ENCODE peak calls at places on chromosomes 5 and 9, in seven cellular contexts. F is Peyer's patch, B is DND-41, D is tibial artery, A is stomach, Y is GM23338, S is mammary epithelial cell. N is an unnamed sample.

GRCh38 chr9:79764377-79764776 is 192.6 kb downstream of the TLE4 start:
- DNase-seq in F (no peak), B (no peak), D (peak; percentile 21), A (no peak), Y (no peak), S (peak; percentile 85), N (no peak)

GRCh38 chr5:56818409-56819026 is 3.2 kb downstream of the MAP3K1 start:
- DNase-seq in F (no peak), B (no peak), D (no peak), A (no peak), Y (peak; percentile 21), S (peak; percentile 26), N (no peak)

GRCh38 chr5:40223884-40224402 is 455.8 kb upstream of the PTGER4 start:
- DNase-seq in F (no peak), B (no peak), D (no peak), A (no peak), Y (no peak), S (peak; percentile 77), N (no peak)

GRCh38 chr5:140794594-140795258 is at the start of gene PCDHA2:
- DNase-seq in F (no peak), B (no peak), D (no peak), A (no peak), Y (peak; percentile 88), S (no peak), N (no peak)

GRCh38 chr5:66981266-66981665 is 215.3 kb downstream of the CD180 start:
- DNase-seq in F (no peak), B (no peak), D (no peak), A (no peak), Y (no peak), S (no peak), N (no peak)

GRCh38 chr5:133149333-133149732 is 97.5 kb downstream of the HSPA4 start:
- DNase-seq in F (no peak), B (peak; percentile 35), D (no peak), A (no peak), Y (no peak), S (no peak), N (no peak)

GRCh38 chr9:135137398-135137832 is 49.9 kb downstream of the OLFM1 start:
- DNase-seq in F (no peak), B (no peak), D (no peak), A (no peak), Y (peak; percentile 45), S (no peak), N (no peak)

GRCh38 chr5:37580106-37580505 is 201.0 kb downstream of the WDR70 start:
- DNase-seq in F (no peak), B (no peak), D (no peak), A (no peak), Y (no peak), S (no peak), N (no peak)

GRCh38 chr5:59124983-59125960 is 542.4 kb downstream of the RAB3C start:
- DNase-seq in F (peak; percentile 36), B (no peak), D (no peak), A (no peak), Y (peak; percentile 46), S (no peak), N (no peak)

DNA sequence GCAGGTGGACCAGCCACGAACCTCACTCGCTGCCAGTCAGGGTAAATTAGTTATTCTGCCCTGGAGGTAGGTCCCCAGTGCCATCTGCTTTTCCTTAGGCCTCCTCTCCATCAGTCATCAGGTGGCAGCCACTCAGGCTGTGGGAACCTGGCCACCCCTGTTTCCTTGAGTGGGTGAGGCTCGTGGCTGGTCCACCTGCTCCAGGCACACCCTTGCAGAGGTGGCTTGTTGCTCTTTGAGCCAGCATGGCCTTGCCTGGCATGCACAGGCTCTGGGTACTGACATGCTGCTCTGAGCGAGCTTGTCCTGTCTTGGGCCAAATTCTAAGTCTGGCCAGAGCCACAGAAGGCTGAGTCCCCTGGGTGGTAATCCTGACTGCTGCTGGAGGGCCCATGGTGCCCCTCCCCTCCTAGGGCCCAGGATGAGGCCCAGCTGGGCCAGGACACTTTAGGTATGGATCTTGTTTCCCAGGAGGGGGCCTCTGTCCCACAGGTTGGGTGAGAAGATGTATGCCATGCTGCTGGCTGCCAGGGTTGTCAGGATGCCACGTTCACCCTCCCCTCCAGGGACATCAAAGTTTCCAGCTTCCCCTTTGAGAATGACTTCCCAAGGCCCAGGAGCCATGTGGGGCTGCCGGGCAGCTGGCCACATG is 17.0 kb upstream of the ZNF484 start:
- DNase-seq in F (no peak), B (no peak), D (no peak), A (no peak), Y (no peak), S (no peak), N (no peak)
- H3K4me1 ChIP-seq in F (no peaks in the 10 kb centered on the region), B (no peaks in the 10 kb centered on the region), D (no peaks in the 10 kb centered on the region), A (no peaks in the 10 kb centered on the region), Y (peaks cover 16% of the 10 kb centered on the region), S (no peaks in the 10 kb centered on the region), N (no peaks in the 10 kb centered on the region)

GRCh38 chr9:131395745-131396479 is 2.0 kb downstream of the PRRC2B start:
- DNase-seq in F (no peak), B (no peak), D (no peak), A (no peak), Y (no peak), S (peak; percentile 78), N (no peak)
- H3K27ac ChIP-seq in F (peak overlapping the region; percentile 96), B (peak overlapping the region; percentile 82), D (peak overlapping the region; percentile 95), A (peak overlapping the region; percentile 99), Y (peak overlapping the region; percentile 98), S (peak overlapping the region; percentile 79), N (peak overlapping the region; percentile 93)

GRCh38 chr9:76905661-76905983 is 292 bp downstream of the PRUNE2 start:
- DNase-seq in F (no peak), B (no peak), D (no peak), A (no peak), Y (peak; percentile 65), S (no peak), N (no peak)

GRCh38 chr9:76902395-76902794 is 3.5 kb downstream of the PRUNE2 start:
- DNase-seq in F (no peak), B (no peak), D (no peak), A (no peak), Y (no peak), S (no peak), N (no peak)

GRCh38 chr9:76904661-76905457 is 1.1 kb downstream of the PRUNE2 start:
- DNase-seq in F (no peak), B (no peak), D (no peak), A (no peak), Y (no peak), S (no peak), N (no peak)

GRCh38 chr9:76901801-76902200 is 4.1 kb downstream of the PRUNE2 start:
- DNase-seq in F (no peak), B (no peak), D (no peak), A (no peak), Y (no peak), S (no peak), N (no peak)

GRCh38 chr9:76905984-76906861 is at the start of gene PRUNE2:
- DNase-seq in F (no peak), B (no peak), D (peak; percentile 64), A (peak; percentile 52), Y (peak; percentile 96), S (peak; percentile 69), N (no peak)
- H3K27me3 ChIP-seq in F (peaks cover 7% of the 10 kb centered on the region), B (no peaks in the 10 kb centered on the region), D (no peaks in the 10 kb centered on the region), A (peaks cover 4% of the 10 kb centered on the region), Y (peaks cover 31% of the 10 kb centered on the region), S (peaks cover 13% of the 10 kb centered on the region), N (peaks cover 2% of the 10 kb centered on the region)

DNA sequence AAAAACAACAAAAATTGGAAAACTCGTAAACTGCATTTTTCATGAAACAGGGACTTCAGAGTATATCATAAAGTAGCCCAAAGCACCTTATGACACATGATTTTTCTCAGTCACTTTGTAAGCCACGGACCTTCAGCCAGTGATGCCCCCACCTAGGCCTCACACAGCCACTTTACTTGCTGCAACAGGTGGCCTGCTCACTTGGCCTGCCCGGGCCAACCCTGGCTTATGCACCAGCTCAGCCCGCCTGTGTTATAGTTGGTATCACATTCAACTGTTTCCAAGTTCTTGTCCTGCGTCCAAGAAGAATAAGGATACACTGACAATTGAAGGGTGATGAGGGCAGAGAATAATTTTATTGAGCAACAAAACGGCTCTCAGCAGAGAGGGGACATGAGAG is 219.2 kb downstream of the FER start:
- DNase-seq in F (no peak), B (no peak), D (no peak), A (no peak), Y (no peak), S (no peak), N (no peak)
- H3K4me1 ChIP-seq in F (no peaks in the 10 kb centered on the region), B (no peaks in the 10 kb centered on the region), D (no peaks in the 10 kb centered on the region), A (no peaks in the 10 kb centered on the region), Y (no peaks in the 10 kb centered on the region), S (no peaks in the 10 kb centered on the region), N (no peaks in the 10 kb centered on the region)

GRCh38 chr9:70594546-70594945 is 180.1 kb upstream of the KLF9 start:
- DNase-seq in F (no peak), B (no peak), D (no peak), A (no peak), Y (no peak), S (peak; percentile 23), N (no peak)
- H3K27ac ChIP-seq in F (no peak overlapping the region), B (no peak overlapping the region), D (peak overlapping the region; percentile 48), A (no peak overlapping the region), Y (no peak overlapping the region), S (no peak overlapping the region), N (no peak overlapping the region)

N was measured in naive thymus-derived CD4-positive, alpha-beta T cell.